ENCODE peak calls at places on chromosomes 12 and 14, in ten cellular contexts. K, M, D, L, Z, G, B, O, H and S are unnamed samples.

GRCh38 chr14:101497910-101498860 is 63.1 kb upstream of the DIO3 start:
- DNase-seq in K (no peak), M (no peak), D (peak), L (no peak), Z (peak), G (no peak), B (peak), O (no peak), H (no peak), S (no peak)

GRCh38 chr12:70365648-70366518 is at the start of gene KCNMB4:
- DNase-seq in K (peak), M (no peak), D (peak), L (peak), Z (peak), G (peak), B (peak), O (no peak), H (peak), S (peak)

GRCh38 chr14:88841741-88842140 is 17.3 kb downstream of the TTC8 start:
- DNase-seq in K (no peak), M (no peak), D (no peak), L (no peak), Z (no peak), G (no peak), B (no peak), O (no peak), H (no peak), S (peak)

GRCh38 chr12:79935624-79936040 is 735 bp upstream of the PPP1R12A start:
- DNase-seq in K (no peak), M (no peak), D (no peak), L (no peak), Z (no peak), G (no peak), B (no peak), O (peak), H (peak), S (peak)

GRCh38 chr12:107322063-107322462 is 228.7 kb upstream of the CRY1 start:
- DNase-seq in K (no peak), M (no peak), D (no peak), L (no peak), Z (no peak), G (no peak), B (no peak), O (no peak), H (no peak), S (no peak)

GRCh38 chr14:91177073-91177796 is 63.4 kb downstream of the DGLUCY start:
- DNase-seq in K (peak), M (peak), D (no peak), L (peak), Z (peak), G (peak), B (no peak), O (peak), H (peak), S (peak)

GRCh38 chr12:96989916-96990315 is 82.9 kb downstream of the NEDD1 start:
- DNase-seq in K (no peak), M (no peak), D (no peak), L (no peak), Z (no peak), G (peak), B (no peak), O (no peak), H (peak), S (no peak)

GRCh38 chr12:70383886-70384285 is 17.8 kb downstream of the KCNMB4 start:
- DNase-seq in K (no peak), M (no peak), D (no peak), L (no peak), Z (no peak), G (no peak), B (no peak), O (no peak), H (no peak), S (no peak)

GRCh38 chr12:62848418-62848817 is 86.5 kb downstream of the PPM1H start:
- DNase-seq in K (no peak), M (no peak), D (no peak), L (no peak), Z (no peak), G (peak), B (no peak), O (peak), H (peak), S (peak)

GRCh38 chr12:117473856-117474255 is 112.4 kb upstream of the NOS1 start:
- DNase-seq in K (no peak), M (no peak), D (no peak), L (no peak), Z (no peak), G (no peak), B (no peak), O (no peak), H (no peak), S (no peak)

GRCh38 chr14:101665478-101666078 is 95.9 kb upstream of the PPP2R5C start:
- DNase-seq in K (peak), M (peak), D (no peak), L (peak), Z (peak), G (peak), B (no peak), O (peak), H (peak), S (peak)